ENCODE peak calls at places on chromosomes 2 and 18, in six cellular contexts. One of them, this sample, is unnamed.

GRCh38 chr2:158602027-158602426 is 145.3 kb downstream of the PKP4 start:
- DNase-seq in K562: peak; percentile 58
- DNase-seq in GM12878: no peak
- DNase-seq in H1: no peak
- DNase-seq in GM12892: no peak
- DNase-seq in HepG2: no peak
- DNase-seq in this sample: no peak

GRCh38 chr18:76658627-76659026 is 163.6 kb upstream of the ZNF516 start:
- DNase-seq in GM12878: no peak
- DNase-seq in HepG2: no peak
- DNase-seq in H1: peak; percentile 83
- DNase-seq in K562: peak; percentile 8
- DNase-seq in GM12892: no peak
- DNase-seq in this sample: peak; percentile 43

GRCh38 chr2:8652774-8653426 is 29.0 kb upstream of the ID2 start:
- DNase-seq in GM12892: no peak
- DNase-seq in GM12878: no peak
- DNase-seq in HepG2: no peak
- DNase-seq in K562: no peak
- DNase-seq in H1: no peak
- DNase-seq in this sample: no peak

GRCh38 chr2:236875906-236876505 is 209.7 kb upstream of the COPS8 start:
- DNase-seq in K562: no peak
- DNase-seq in GM12878: no peak
- DNase-seq in HepG2: no peak
- DNase-seq in H1: peak; percentile 39
- DNase-seq in GM12892: no peak
- DNase-seq in this sample: no peak

GRCh38 chr2:145028055-145028630 is 508.2 kb upstream of the ZEB2 start:
- DNase-seq in K562: no peak
- DNase-seq in GM12878: no peak
- DNase-seq in GM12892: no peak
- DNase-seq in HepG2: no peak
- DNase-seq in H1: no peak
- DNase-seq in this sample: no peak

GRCh38 chr2:236176417-236176816 is 8.2 kb upstream of the GBX2 start:
- DNase-seq in GM12892: no peak
- DNase-seq in GM12878: no peak
- DNase-seq in K562: peak; percentile 59
- DNase-seq in HepG2: peak; percentile 64
- DNase-seq in H1: peak; percentile 58
- DNase-seq in this sample: no peak

GRCh38 chr18:36711813-36712444 is 116.9 kb downstream of the TPGS2 start:
- DNase-seq in GM12878: no peak
- DNase-seq in K562: no peak
- DNase-seq in HepG2: no peak
- DNase-seq in H1: no peak
- DNase-seq in GM12892: no peak
- DNase-seq in this sample: no peak

GRCh38 chr18:36328385-36328858 is 30.9 kb downstream of the FHOD3 start:
- DNase-seq in K562: no peak
- DNase-seq in H1: peak; percentile 32
- DNase-seq in GM12892: no peak
- DNase-seq in GM12878: no peak
- DNase-seq in HepG2: no peak
- DNase-seq in this sample: no peak

GRCh38 chr18:36662000-36662399 is 166.8 kb downstream of the TPGS2 start:
- DNase-seq in GM12892: no peak
- DNase-seq in H1: no peak
- DNase-seq in GM12878: no peak
- DNase-seq in K562: no peak
- DNase-seq in HepG2: no peak
- DNase-seq in this sample: no peak

GRCh38 chr2:127811397-127811860 is 458 bp upstream of the WDR33 start:
- DNase-seq in GM12878: no peak
- DNase-seq in GM12892: no peak
- DNase-seq in K562: no peak
- DNase-seq in HepG2: no peak
- DNase-seq in H1: no peak
- DNase-seq in this sample: no peak

GRCh38 chr2:19786408-19787058 is 115.2 kb downstream of the TTC32 start:
- DNase-seq in H1: no peak
- DNase-seq in HepG2: peak; percentile 20
- DNase-seq in GM12892: no peak
- DNase-seq in K562: peak; percentile 49
- DNase-seq in GM12878: no peak
- DNase-seq in this sample: no peak

GRCh38 chr2:54454922-54455583 is 1.1 kb upstream of the SPTBN1 start:
- DNase-seq in GM12892: no peak
- DNase-seq in HepG2: peak; percentile 48
- DNase-seq in GM12878: no peak
- DNase-seq in K562: no peak
- DNase-seq in H1: peak; percentile 62
- DNase-seq in this sample: no peak

GRCh38 chr2:130834091-130834922 is 2.4 kb upstream of the ARHGEF4 start:
- DNase-seq in H1: no peak
- DNase-seq in GM12892: no peak
- DNase-seq in GM12878: no peak
- DNase-seq in HepG2: peak; percentile 36
- DNase-seq in K562: no peak
- DNase-seq in this sample: no peak

GRCh38 chr2:20050104-20050711 is 1.2 kb downstream of the LAPTM4A start:
- DNase-seq in GM12892: no peak
- DNase-seq in HepG2: peak; percentile 18
- DNase-seq in H1: no peak
- DNase-seq in GM12878: peak; percentile 49
- DNase-seq in K562: peak; percentile 34
- DNase-seq in this sample: no peak

GRCh38 chr2:207330912-207331311 is 165.2 kb upstream of the KLF7 start:
- DNase-seq in GM12892: no peak
- DNase-seq in K562: no peak
- DNase-seq in H1: no peak
- DNase-seq in HepG2: no peak
- DNase-seq in GM12878: peak; percentile 97
- DNase-seq in this sample: no peak

GRCh38 chr2:207331674-207332073 is 165.9 kb upstream of the KLF7 start:
- DNase-seq in K562: no peak
- DNase-seq in HepG2: no peak
- DNase-seq in H1: no peak
- DNase-seq in GM12878: no peak
- DNase-seq in GM12892: no peak
- DNase-seq in this sample: no peak

GRCh38 chr2:207333599-207334308 is 168.0 kb upstream of the KLF7 start:
- DNase-seq in GM12878: no peak
- DNase-seq in GM12892: no peak
- DNase-seq in H1: no peak
- DNase-seq in K562: no peak
- DNase-seq in HepG2: no peak
- DNase-seq in this sample: no peak

GRCh38 chr2:207334309-207334630 is 168.5 kb upstream of the KLF7 start:
- DNase-seq in H1: no peak
- DNase-seq in GM12892: no peak
- DNase-seq in GM12878: no peak
- DNase-seq in K562: no peak
- DNase-seq in HepG2: no peak
- DNase-seq in this sample: no peak

GRCh38 chr2:207332473-207333212 is 166.9 kb upstream of the KLF7 start:
- DNase-seq in GM12878: no peak
- DNase-seq in HepG2: no peak
- DNase-seq in GM12892: no peak
- DNase-seq in K562: no peak
- DNase-seq in H1: no peak
- DNase-seq in this sample: no peak
- TF ChIP-seq POLR2A in GM12878: no peak
- TF ChIP-seq POLR2A in HepG2: no peak
- TF ChIP-seq POLR2A in GM12892: no peak
- TF ChIP-seq POLR2A in K562: no peak
- TF ChIP-seq POLR2A in H1: no peak
- TF ChIP-seq POLR2A in this sample: peak; percentile 46

DNA sequence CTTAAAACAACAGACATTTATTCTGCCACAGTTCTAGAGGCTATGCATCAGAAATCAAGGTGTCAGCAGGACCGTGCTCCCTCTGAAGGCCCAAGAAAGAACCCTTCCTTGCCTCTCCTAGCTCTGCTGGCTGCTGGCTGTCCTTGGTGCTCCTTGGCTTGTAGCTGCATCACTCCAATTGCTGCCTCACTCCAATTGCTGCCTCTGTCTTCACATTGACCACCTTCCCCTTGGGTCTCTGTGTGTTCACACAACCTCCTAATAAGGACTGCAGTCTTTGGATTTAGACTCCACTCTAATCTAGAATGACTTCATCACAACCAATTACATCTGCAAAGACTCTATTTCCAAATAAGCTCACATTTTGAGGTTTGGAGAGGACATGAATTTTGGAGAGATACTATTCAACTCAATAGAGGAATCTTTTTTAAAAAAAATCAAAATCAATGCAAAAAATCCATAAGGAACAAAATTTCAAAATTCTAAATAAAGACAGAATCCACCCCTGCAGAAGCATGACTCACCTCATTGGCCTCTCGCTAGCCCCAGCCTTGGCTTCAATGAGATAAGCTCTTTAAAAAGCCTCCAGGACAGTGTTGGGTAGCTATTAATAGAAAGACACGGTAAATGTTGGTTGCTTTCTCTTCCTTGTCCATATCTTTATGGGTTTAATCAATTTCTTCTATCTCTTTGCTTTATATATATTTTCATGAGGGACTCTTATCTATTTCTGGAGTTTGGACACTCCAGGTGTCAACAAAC is 267.6 kb upstream of the MGAT5 start:
- DNase-seq in K562: no peak
- DNase-seq in HepG2: no peak
- DNase-seq in GM12892: no peak
- DNase-seq in GM12878: no peak
- DNase-seq in H1: no peak
- DNase-seq in this sample: no peak
- TF ChIP-seq TAF1 in K562: no peak
- TF ChIP-seq TAF1 in HepG2: no peak
- TF ChIP-seq TAF1 in GM12892: no peak
- TF ChIP-seq TAF1 in GM12878: no peak
- TF ChIP-seq TAF1 in H1: no peak
- TF ChIP-seq TAF1 in this sample: no peak

GRCh38 chr2:160207271-160207670 is 7.2 kb upstream of the ITGB6 start:
- DNase-seq in GM12878: no peak
- DNase-seq in K562: no peak
- DNase-seq in GM12892: no peak
- DNase-seq in H1: no peak
- DNase-seq in HepG2: no peak
- DNase-seq in this sample: no peak

GRCh38 chr2:160208662-160209229 is 8.7 kb upstream of the ITGB6 start:
- DNase-seq in GM12878: no peak
- DNase-seq in H1: no peak
- DNase-seq in GM12892: no peak
- DNase-seq in K562: no peak
- DNase-seq in HepG2: no peak
- DNase-seq in this sample: no peak

GRCh38 chr2:160206436-160206835 is 6.4 kb upstream of the ITGB6 start:
- DNase-seq in K562: no peak
- DNase-seq in GM12892: no peak
- DNase-seq in H1: no peak
- DNase-seq in GM12878: no peak
- DNase-seq in HepG2: no peak
- DNase-seq in this sample: no peak

GRCh38 chr2:160209457-160209856 is 9.4 kb upstream of the ITGB6 start:
- DNase-seq in GM12878: peak; percentile 37
- DNase-seq in K562: no peak
- DNase-seq in HepG2: no peak
- DNase-seq in H1: no peak
- DNase-seq in GM12892: no peak
- DNase-seq in this sample: no peak

DNA sequence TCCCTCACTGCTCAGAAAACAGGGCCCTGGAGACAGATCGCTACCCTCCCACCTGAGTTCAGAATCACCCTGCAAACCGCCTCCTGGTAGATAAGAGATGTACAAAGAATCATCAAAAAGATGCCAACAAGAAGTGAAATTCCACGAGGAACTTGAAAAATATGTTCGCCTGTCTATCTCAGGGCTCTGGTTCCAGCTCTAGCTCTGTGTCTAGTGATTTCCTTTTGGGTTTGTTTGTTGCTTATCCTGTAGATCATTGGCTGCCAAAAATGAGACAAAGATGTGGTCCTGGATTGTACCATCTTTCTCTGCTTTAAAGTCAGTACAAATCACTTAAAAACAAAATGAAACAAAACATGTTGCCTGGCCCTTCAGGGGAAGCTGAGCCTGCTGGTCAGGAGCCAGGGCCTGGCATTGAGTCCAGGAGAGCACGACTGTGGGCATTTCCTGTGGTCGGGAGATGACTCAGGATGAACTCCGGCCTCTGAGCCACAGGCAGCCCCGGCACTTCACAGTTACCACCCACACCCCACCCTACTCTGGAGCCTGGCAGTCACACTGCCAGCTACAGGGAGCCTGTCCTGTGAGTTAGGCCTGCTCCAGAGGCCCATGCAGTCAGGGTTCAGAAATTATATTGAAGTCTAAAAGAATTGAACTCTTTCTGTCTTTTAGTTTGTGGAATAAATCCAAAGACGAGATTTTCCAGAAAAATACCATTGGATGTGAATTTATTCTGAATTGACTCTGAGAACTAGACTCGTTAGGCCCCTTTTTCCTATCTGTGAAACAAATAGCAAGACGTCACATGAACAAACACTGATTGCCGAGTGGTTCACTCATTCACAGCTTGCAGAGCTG is 8.0 kb upstream of the ITGB6 start:
- DNase-seq in GM12878: peak; percentile 26
- DNase-seq in K562: no peak
- DNase-seq in H1: no peak
- DNase-seq in GM12892: no peak
- DNase-seq in HepG2: peak; percentile 70
- DNase-seq in this sample: no peak
- TF ChIP-seq POLR2A in GM12878: no peak
- TF ChIP-seq POLR2A in K562: no peak
- TF ChIP-seq POLR2A in H1: no peak
- TF ChIP-seq POLR2A in GM12892: no peak
- TF ChIP-seq POLR2A in HepG2: no peak
- TF ChIP-seq POLR2A in this sample: no peak

DNA sequence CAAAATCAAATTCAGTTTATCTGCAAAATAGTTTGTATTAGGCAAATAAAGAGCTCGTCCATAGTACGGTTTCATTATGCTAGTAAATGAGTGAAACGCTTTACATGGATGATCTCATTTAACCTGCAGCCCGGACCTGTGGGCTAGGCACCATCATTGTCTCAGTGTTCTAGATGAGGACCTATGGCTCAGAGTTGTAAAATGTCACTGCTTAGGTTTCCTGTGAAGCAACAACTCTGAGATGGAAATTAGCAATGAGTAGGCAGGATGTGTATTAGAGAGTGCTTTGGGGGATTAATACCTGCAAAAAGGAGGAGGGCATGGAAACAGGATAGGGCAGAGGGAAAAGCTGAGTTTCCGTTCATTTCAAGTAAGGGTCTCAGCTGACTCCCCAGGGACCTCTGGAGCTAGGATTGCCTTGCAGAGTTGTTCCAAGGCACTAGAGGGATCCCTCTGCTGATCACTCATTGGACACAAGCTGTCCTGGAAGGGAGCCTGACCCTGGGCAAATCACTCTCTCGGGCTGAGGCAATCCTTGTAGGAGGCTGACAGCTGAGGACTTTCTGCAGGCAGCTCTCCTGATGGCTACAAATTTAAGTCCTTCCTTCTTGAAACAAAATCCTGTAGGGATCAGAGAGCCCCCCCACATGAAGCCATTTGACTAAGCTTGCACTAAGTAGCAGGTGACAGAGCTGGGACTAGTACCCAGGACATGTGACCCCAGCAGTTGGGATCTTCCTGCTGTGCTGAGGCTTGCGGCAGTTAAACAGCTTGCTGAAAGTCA is 58.8 kb upstream of the SIX2 start:
- DNase-seq in K562: no peak
- DNase-seq in HepG2: no peak
- DNase-seq in GM12878: no peak
- DNase-seq in GM12892: no peak
- DNase-seq in H1: no peak
- DNase-seq in this sample: no peak
- TF ChIP-seq TAF1 in K562: no peak
- TF ChIP-seq TAF1 in HepG2: no peak
- TF ChIP-seq TAF1 in GM12878: no peak
- TF ChIP-seq TAF1 in GM12892: no peak
- TF ChIP-seq TAF1 in H1: no peak
- TF ChIP-seq TAF1 in this sample: no peak